ENCODE peak calls at places on chromosomes 7 and 10, in seven cellular contexts. C is T follicular helper cell, E is ELF-1, I is Panc1, L is GM12891, A is AML-193, O is skeletal muscle cell. Z is an unnamed sample.

GRCh38 chr10:98391578-98391991 is 23.4 kb downstream of the PYROXD2 start:
- DNase-seq in E (no peak), L (no peak), I (no peak), C (no peak), A (peak; percentile 48), O (no peak), Z (no peak)

GRCh38 chr10:74542077-74542476 is 284.3 kb upstream of the KAT6B start:
- DNase-seq in O (peak; percentile 55), A (no peak), I (no peak), L (no peak), C (no peak), E (no peak), Z (no peak)

GRCh38 chr7:106178593-106179134 is 66.6 kb upstream of the SYPL1 start:
- DNase-seq in C (no peak), O (peak; percentile 23), L (no peak), I (no peak), E (peak; percentile 9), A (no peak), Z (no peak)

GRCh38 chr7:26858735-26859134 is 5.7 kb downstream of the SKAP2 start:
- DNase-seq in O (no peak), I (no peak), C (no peak), E (peak; percentile 23), L (no peak), A (no peak), Z (no peak)

GRCh38 chr10:71795248-71795647 is 21.9 kb upstream of the VSIR start:
- DNase-seq in A (peak; percentile 6), O (no peak), C (no peak), L (no peak), I (no peak), E (peak; percentile 42), Z (no peak)

GRCh38 chr7:93890041-93890463 is 501 bp downstream of the TFPI2 start:
- DNase-seq in E (peak; percentile 59), L (no peak), A (no peak), O (peak; percentile 24), I (no peak), C (no peak), Z (no peak)

GRCh38 chr7:35267372-35267771 is 13.5 kb upstream of the TBX20 start:
- DNase-seq in L (no peak), E (no peak), C (no peak), O (no peak), I (no peak), A (no peak), Z (no peak)

GRCh38 chr10:132643709-132644543 is 106.3 kb downstream of the INPP5A start:
- DNase-seq in C (no peak), L (no peak), A (no peak), I (no peak), O (no peak), E (peak; percentile 13), Z (no peak)

GRCh38 chr10:125057158-125058001 is 103.0 kb downstream of the CTBP2 start:
- DNase-seq in O (peak; percentile 79), C (no peak), E (peak; percentile 85), L (no peak), A (no peak), I (no peak), Z (no peak)

GRCh38 chr10:58952162-58952561 is 224.3 kb upstream of the PHYHIPL start:
- DNase-seq in C (no peak), A (no peak), O (no peak), I (no peak), E (no peak), L (no peak), Z (no peak)

GRCh38 chr7:139701908-139702307 is 75.9 kb downstream of the HIPK2 start:
- DNase-seq in E (no peak), L (no peak), A (no peak), I (no peak), C (no peak), O (no peak), Z (no peak)

GRCh38 chr7:139744768-139745250 is 33.0 kb downstream of the HIPK2 start:
- DNase-seq in L (no peak), O (no peak), A (no peak), C (no peak), E (no peak), I (no peak), Z (no peak)

GRCh38 chr10:21720090-21720489 is 186.1 kb downstream of the MLLT10 start:
- DNase-seq in L (no peak), C (no peak), E (no peak), O (no peak), A (no peak), I (no peak), Z (no peak)

GRCh38 chr10:121927361-121927840 is 430 bp downstream of the ATE1 start:
- DNase-seq in C (peak; percentile 1), I (no peak), A (peak; percentile 24), E (peak; percentile 69), O (no peak), L (peak; percentile 29), Z (no peak)

GRCh38 chr7:21108182-21108581 is 319.7 kb upstream of the SP4 start:
- DNase-seq in A (no peak), L (no peak), O (no peak), E (peak; percentile 15), C (no peak), I (no peak), Z (no peak)

GRCh38 chr10:90213346-90213745 is 512.0 kb downstream of the KIF20B start:
- DNase-seq in C (no peak), I (no peak), O (no peak), E (no peak), A (no peak), L (no peak), Z (no peak)

GRCh38 chr7:148147438-148147837 is 443.1 kb upstream of the C7orf33 start:
- DNase-seq in E (no peak), O (no peak), L (no peak), A (no peak), C (no peak), I (no peak), Z (no peak)

GRCh38 chr7:116438274-116438673 is 61.3 kb upstream of the CAV2 start:
- DNase-seq in C (no peak), I (no peak), A (no peak), E (peak; percentile 5), L (no peak), O (no peak), Z (no peak)

GRCh38 chr7:155230169-155230593 is 67.5 kb upstream of the INSIG1 start:
- DNase-seq in L (no peak), C (no peak), E (peak; percentile 52), A (no peak), I (peak; percentile 89), O (peak; percentile 97), Z (peak; percentile 95)

GRCh38 chr10:69446650-69447151 is 4.6 kb upstream of the TSPAN15 start:
- DNase-seq in E (peak; percentile 39), I (peak; percentile 91), C (no peak), A (no peak), L (no peak), O (peak; percentile 51), Z (no peak)

GRCh38 chr7:94250984-94251383 is 143.7 kb upstream of the COL1A2 start:
- DNase-seq in A (no peak), C (no peak), E (no peak), O (no peak), I (no peak), L (no peak), Z (no peak)

GRCh38 chr7:131602994-131603372 is 46.6 kb upstream of the PODXL start:
- DNase-seq in A (no peak), O (no peak), E (no peak), L (no peak), C (no peak), I (no peak), Z (no peak)

GRCh38 chr10:6586501-6586900 is 6.4 kb upstream of the PRKCQ start:
- DNase-seq in A (no peak), C (no peak), E (no peak), I (no peak), L (no peak), O (no peak), Z (no peak)

GRCh38 chr10:129467346-129468119 is 492 bp downstream of the MGMT start:
- DNase-seq in I (no peak), E (peak; percentile 25), L (no peak), A (no peak), O (no peak), C (no peak), Z (no peak)

GRCh38 chr10:124233546-124234138 is 140.2 kb upstream of the CHST15 start:
- DNase-seq in L (no peak), E (no peak), I (no peak), O (no peak), A (no peak), C (no peak), Z (no peak)

GRCh38 chr7:122595885-122596284 is 103.0 kb downstream of the RNF133 start:
- DNase-seq in L (no peak), E (no peak), C (no peak), A (no peak), O (no peak), I (no peak), Z (no peak)

GRCh38 chr7:70647801-70648491 is 484.0 kb upstream of the GALNT17 start:
- DNase-seq in C (peak; percentile 45), L (peak; percentile 35), E (no peak), A (no peak), O (peak; percentile 37), I (no peak), Z (peak; percentile 63)

GRCh38 chr7:120825576-120825975 is 32.4 kb downstream of the TSPAN12 start:
- DNase-seq in L (no peak), A (no peak), O (no peak), C (no peak), E (no peak), I (no peak), Z (no peak)

GRCh38 chr7:102080371-102081243 is 206.1 kb upstream of the SH2B2 start:
- DNase-seq in E (no peak), O (no peak), C (no peak), A (no peak), I (no peak), L (no peak), Z (no peak)

GRCh38 chr10:12681250-12681649 is 320.3 kb downstream of the CCDC3 start:
- DNase-seq in I (no peak), C (no peak), O (no peak), E (no peak), L (no peak), A (no peak), Z (no peak)

GRCh38 chr7:54960517-54960916 is 58.3 kb upstream of the EGFR start:
- DNase-seq in I (no peak), A (no peak), L (no peak), E (no peak), O (peak; percentile 17), C (no peak), Z (no peak)

GRCh38 chr7:86645174-86645566 is 1.5 kb downstream of the GRM3 start:
- DNase-seq in A (no peak), O (no peak), E (peak; percentile 4), L (no peak), C (no peak), I (no peak), Z (no peak)

GRCh38 chr7:91043181-91043580 is 221.1 kb upstream of the FZD1 start:
- DNase-seq in C (no peak), E (no peak), O (no peak), L (no peak), I (no peak), A (no peak), Z (no peak)

GRCh38 chr10:14879055-14879800 is 562 bp downstream of the SUV39H2 start:
- DNase-seq in O (no peak), E (no peak), C (peak; percentile 14), L (peak; percentile 27), A (no peak), I (no peak), Z (no peak)

GRCh38 chr10:122656308-122656705 is 43.3 kb downstream of the C10orf120 start:
- DNase-seq in L (no peak), C (no peak), O (no peak), I (no peak), A (no peak), E (no peak), Z (no peak)

GRCh38 chr10:71219918-71220688 is 7.7 kb downstream of the UNC5B start:
- DNase-seq in L (no peak), O (no peak), I (no peak), C (no peak), E (no peak), A (no peak), Z (no peak)

GRCh38 chr10:61733358-61733940 is 70.7 kb downstream of the CABCOCO1 start:
- DNase-seq in C (no peak), A (peak; percentile 22), L (no peak), E (peak; percentile 3), I (peak; percentile 46), O (peak; percentile 8), Z (no peak)

GRCh38 chr10:71351628-71352319 is 32.7 kb downstream of the SLC29A3 start:
- DNase-seq in E (no peak), C (no peak), L (no peak), I (no peak), A (no peak), O (no peak), Z (no peak)

Z was measured in keratinocyte.